ENCODE peak calls at places on chromosomes 11 and 22, in nine cellular contexts. F is stimulated activated naive CD4-positive, alpha-beta T cell; D is OCI-LY7; V is cardiac fibroblast; G is stimulated activated CD4-positive, alpha-beta T cell treated with anti-CD3 and anti-CD28 coated beads, Interleukin-1b, Interleukin-23, amount 100 ng/mL, for 24 hours; Z is stimulated activated CD8-positive, alpha-beta memory T cell treated with anti-CD3 and anti-CD28 coated beads, Interleukin-15, amount 100 ng/mL, for 4 hours; O is activated naive CD8-positive, alpha-beta T cell treated with anti-CD3 and anti-CD28 coated beads, Interleukin-2, amount 50 U/mL, for 24 hours; X is neural progenitor cell; B is T-helper 2 cell. R is an unnamed sample.

GRCh38 chr11:120139316-120140069 is 1.6 kb upstream of the TRIM29 start:
- DNase-seq in F (no peak), D (no peak), V (no peak), G (no peak), Z (no peak), O (no peak), X (no peak), B (no peak), R (peak; percentile 11)

GRCh38 chr22:24826710-24827285 is 20.8 kb downstream of the SGSM1 start:
- DNase-seq in F (no peak), D (no peak), V (no peak), G (no peak), Z (no peak), O (no peak), X (no peak), B (no peak), R (no peak)

GRCh38 chr11:26580929-26581328 is 8.9 kb upstream of the MUC15 start:
- DNase-seq in F (no peak), D (no peak), V (peak; percentile 8), G (no peak), Z (no peak), O (no peak), X (no peak), B (no peak), R (no peak)

GRCh38 chr11:128904303-128904871 is 13.2 kb downstream of the KCNJ5 start:
- DNase-seq in F (no peak), D (no peak), V (no peak), G (no peak), Z (no peak), O (no peak), X (peak; percentile 34), B (no peak), R (no peak)

GRCh38 chr11:14334193-14334592 is 24.8 kb downstream of the RRAS2 start:
- DNase-seq in F (no peak), D (no peak), V (no peak), G (no peak), Z (no peak), O (no peak), X (no peak), B (no peak), R (no peak)

GRCh38 chr11:1152316-1153104 is 5.2 kb upstream of the MUC5AC start:
- DNase-seq in F (no peak), D (no peak), V (peak; percentile 15), G (no peak), Z (no peak), O (peak; percentile 64), X (no peak), B (no peak), R (no peak)

GRCh38 chr22:38220653-38221386 is 19.0 kb downstream of the MAFF start:
- DNase-seq in F (no peak), D (no peak), V (no peak), G (no peak), Z (no peak), O (no peak), X (no peak), B (no peak), R (no peak)

GRCh38 chr11:46845440-46845739 is 690 bp downstream of the CKAP5 start:
- DNase-seq in F (no peak), D (no peak), V (peak; percentile 11), G (no peak), Z (no peak), O (no peak), X (no peak), B (no peak), R (no peak)

GRCh38 chr11:75562048-75562835 is at the start of gene SERPINH1:
- DNase-seq in F (peak; percentile 50), D (no peak), V (peak; percentile 96), G (peak; percentile 33), Z (no peak), O (peak; percentile 80), X (peak; percentile 85), B (peak; percentile 54), R (peak; percentile 91)

GRCh38 chr11:132496341-132496740 is 1036.0 kb downstream of the OPCML start:
- DNase-seq in F (no peak), D (no peak), V (peak; percentile 35), G (no peak), Z (no peak), O (no peak), X (no peak), B (no peak), R (no peak)

GRCh38 chr22:49811014-49811791 is 16.5 kb downstream of the BRD1 start:
- DNase-seq in F (no peak), D (no peak), V (no peak), G (no peak), Z (no peak), O (no peak), X (no peak), B (no peak), R (peak; percentile 35)